ENCODE peak calls at places on chromosomes 1 and 21, in four cellular contexts. L is SK-N-SH, B is GM23338, K is DMS 273 treated with DMSO at 0.1 percent for 48 hours. F is an unnamed sample.

GRCh38 chr1:243959998-243960397 is 91.1 kb upstream of the ZBTB18 start:
- DNase-seq in B (no peak), L (no peak), K (peak; percentile 77), F (no peak)

GRCh38 chr1:36591278-36591677 is 108.6 kb upstream of the CSF3R start:
- DNase-seq in K (no peak), L (no peak), B (peak; percentile 62), F (peak; percentile 5)

GRCh38 chr1:220908757-220909156 is 29.5 kb downstream of the HLX start:
- DNase-seq in K (no peak), B (peak; percentile 13), L (no peak), F (no peak)

GRCh38 chr1:236107121-236107907 is 35.0 kb upstream of the GPR137B start:
- DNase-seq in K (no peak), L (no peak), B (no peak), F (no peak)

GRCh38 chr1:76998582-76999189 is 131.4 kb downstream of the ST6GALNAC5 start:
- DNase-seq in B (no peak), K (no peak), L (no peak), F (no peak)

GRCh38 chr1:21254335-21254951 is 35.8 kb downstream of the ECE1 start:
- DNase-seq in B (no peak), L (peak; percentile 85), K (peak; percentile 98), F (no peak)

GRCh38 chr21:37460196-37460595 is 93.6 kb downstream of the DYRK1A start:
- DNase-seq in K (no peak), B (peak; percentile 84), L (no peak), F (no peak)

GRCh38 chr1:53047737-53048344 is 14.2 kb upstream of the PODN start:
- DNase-seq in L (no peak), K (no peak), B (no peak), F (no peak)

GRCh38 chr1:244762629-244763028 is 72.8 kb upstream of the COX20 start:
- DNase-seq in B (no peak), L (no peak), K (no peak), F (no peak)